ENCODE peak calls at places on chromosome 16, in five cellular contexts. S is lower leg skin, J is transverse colon, E is H54, Q is breast epithelium. I is an unnamed sample.

GRCh38 chr16:7628981-7629380 is 296.3 kb downstream of the RBFOX1 start:
- DNase-seq in S (no peak), E (no peak), Q (no peak), J (no peak), I (no peak)

GRCh38 chr16:21603920-21604319 is 4.5 kb downstream of the METTL9 start:
- DNase-seq in E (no peak), S (no peak), Q (no peak), J (no peak), I (no peak)

GRCh38 chr16:80231118-80231515 is 309.7 kb upstream of the DYNLRB2 start:
- DNase-seq in Q (no peak), E (no peak), S (no peak), J (no peak), I (no peak)

GRCh38 chr16:72722552-72722951 is 325.4 kb downstream of the ZFHX3 start:
- DNase-seq in J (no peak), Q (no peak), S (no peak), E (no peak), I (no peak)

GRCh38 chr16:31201511-31202401 is 804 bp downstream of the PYCARD start:
- DNase-seq in E (no peak), S (peak), J (peak), Q (no peak), I (no peak)

GRCh38 chr16:78257376-78257728 is 157.9 kb downstream of the WWOX start:
- DNase-seq in J (no peak), E (no peak), S (no peak), Q (no peak), I (no peak)

GRCh38 chr16:82629441-82630027 is 2.8 kb downstream of the CDH13 start:
- DNase-seq in Q (no peak), E (peak), S (no peak), J (no peak), I (no peak)

GRCh38 chr16:11112723-11113348 is 143.2 kb downstream of the SOCS1 start:
- DNase-seq in J (no peak), Q (no peak), E (no peak), S (no peak), I (peak)

GRCh38 chr16:80226499-80226898 is 314.3 kb upstream of the DYNLRB2 start:
- DNase-seq in E (no peak), S (no peak), J (no peak), Q (no peak), I (no peak)

GRCh38 chr16:8898660-8899318 is 16.6 kb downstream of the LITAFD start:
- DNase-seq in J (no peak), Q (no peak), S (no peak), E (no peak), I (no peak)

GRCh38 chr16:74922150-74923138 is 62.5 kb downstream of the WDR59 start:
- DNase-seq in E (no peak), S (peak), J (no peak), Q (no peak), I (no peak)

GRCh38 chr16:81673432-81673831 is 105.7 kb upstream of the PLCG2 start:
- DNase-seq in E (no peak), S (no peak), J (no peak), Q (no peak), I (no peak)

GRCh38 chr16:56734429-56734828 is 4.5 kb downstream of the NUP93 start:
- DNase-seq in E (peak), J (no peak), S (no peak), Q (no peak), I (no peak)

GRCh38 chr16:50368410-50369132 is at the start of gene BRD7:
- DNase-seq in J (peak), E (peak), S (no peak), Q (no peak), I (peak)

GRCh38 chr16:25033852-25034251 is 18.7 kb upstream of the ARHGAP17 start:
- DNase-seq in S (no peak), E (no peak), Q (no peak), J (no peak), I (no peak)

GRCh38 chr16:49278944-49279725 is 2.5 kb downstream of the CBLN1 start:
- DNase-seq in Q (no peak), S (no peak), E (no peak), J (no peak), I (no peak)
- TF ChIP-seq POLR2A in Q (no peak), S (no peak), E (no peak), J (no peak), I (no peak)

DNA sequence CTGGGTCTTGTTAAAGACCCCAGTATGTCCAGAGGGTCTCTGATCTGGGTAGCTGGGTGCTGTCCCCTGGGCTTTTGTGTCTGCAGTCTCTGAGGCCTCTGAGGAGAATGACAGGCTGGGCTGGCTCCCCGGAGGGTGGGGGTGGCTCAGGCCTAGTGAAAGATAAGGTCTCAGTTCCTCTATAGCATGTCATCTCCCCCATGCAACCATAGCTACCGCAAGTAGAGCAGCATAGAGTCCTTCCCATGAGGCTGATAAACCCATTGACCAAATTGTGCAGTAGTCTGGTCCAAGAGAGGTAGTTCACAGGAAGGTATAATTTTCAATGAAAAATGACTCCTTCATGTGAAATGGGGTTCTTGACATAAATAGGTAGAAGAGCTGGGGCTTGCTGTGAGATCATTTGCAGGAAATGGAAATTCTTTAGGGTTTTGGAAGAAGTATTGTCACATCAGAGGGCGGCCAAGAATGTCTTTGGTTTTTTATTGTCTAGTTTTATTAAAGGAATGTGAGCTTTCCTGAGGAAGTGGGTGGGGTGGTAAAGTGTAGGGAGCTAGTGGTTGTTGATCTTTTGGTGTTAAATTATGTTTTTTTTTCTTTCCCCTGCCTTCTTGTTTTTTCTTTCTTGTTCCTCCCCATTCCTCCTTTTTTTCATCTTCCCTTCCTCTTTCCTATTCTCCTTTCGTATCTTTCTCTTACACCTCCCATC is 21.0 kb downstream of the SLC7A6OS start:
- DNase-seq in J (no peak), S (no peak), E (no peak), Q (no peak), I (peak)
- TF ChIP-seq POLR2A in J (no peak), S (no peak), E (no peak), Q (no peak), I (no peak)

DNA sequence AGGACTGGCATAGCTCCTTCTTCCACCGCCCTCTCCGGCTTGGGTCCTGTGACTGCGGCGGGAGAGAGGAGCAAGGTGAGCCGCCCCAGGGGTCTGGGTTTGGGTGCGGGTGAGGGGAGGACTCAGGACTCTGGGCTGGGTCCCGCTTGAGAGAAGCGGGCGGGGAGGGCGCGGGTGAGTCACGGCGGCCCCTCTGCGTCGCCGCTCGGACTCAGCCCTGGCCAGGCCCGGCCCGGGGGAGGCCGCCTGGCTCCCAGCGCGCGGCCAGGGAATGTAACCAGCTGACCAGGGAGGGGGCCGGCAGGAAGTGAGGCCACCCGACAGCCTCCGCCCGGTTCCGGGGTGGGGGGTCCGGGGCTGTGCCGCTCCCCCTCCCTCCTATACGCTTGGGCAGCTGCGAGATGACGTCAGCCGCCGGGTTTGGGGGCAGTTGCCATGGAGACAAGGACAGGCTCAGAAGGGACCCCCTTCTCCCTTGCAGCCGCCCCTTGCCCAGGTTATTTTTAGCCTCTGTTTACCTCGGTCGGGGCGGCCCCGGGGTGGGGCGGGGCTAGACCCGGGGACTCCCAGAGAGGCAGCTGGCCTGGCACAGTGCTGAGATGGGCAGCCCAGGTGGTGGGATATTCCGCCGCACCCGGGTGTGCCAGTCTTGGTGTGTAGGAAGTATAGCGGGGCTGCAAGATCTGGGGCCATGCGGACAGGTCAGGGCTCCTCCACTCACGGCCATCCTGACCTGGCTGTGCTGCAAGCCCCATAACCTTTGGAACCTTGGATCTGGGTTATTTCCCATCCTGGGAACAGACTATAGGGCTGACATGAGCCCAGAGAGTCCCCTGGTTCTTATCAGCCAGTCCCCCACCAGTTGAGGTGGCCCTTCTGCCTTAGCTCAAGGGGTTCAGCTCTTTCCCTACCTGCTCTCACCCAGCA is 1.6 kb downstream of the RIPOR1 start:
- DNase-seq in J (peak), E (peak), S (peak), Q (no peak), I (peak)
- TF ChIP-seq POLR2A in J (peak), E (peak), S (peak), Q (no peak), I (peak)

DNA sequence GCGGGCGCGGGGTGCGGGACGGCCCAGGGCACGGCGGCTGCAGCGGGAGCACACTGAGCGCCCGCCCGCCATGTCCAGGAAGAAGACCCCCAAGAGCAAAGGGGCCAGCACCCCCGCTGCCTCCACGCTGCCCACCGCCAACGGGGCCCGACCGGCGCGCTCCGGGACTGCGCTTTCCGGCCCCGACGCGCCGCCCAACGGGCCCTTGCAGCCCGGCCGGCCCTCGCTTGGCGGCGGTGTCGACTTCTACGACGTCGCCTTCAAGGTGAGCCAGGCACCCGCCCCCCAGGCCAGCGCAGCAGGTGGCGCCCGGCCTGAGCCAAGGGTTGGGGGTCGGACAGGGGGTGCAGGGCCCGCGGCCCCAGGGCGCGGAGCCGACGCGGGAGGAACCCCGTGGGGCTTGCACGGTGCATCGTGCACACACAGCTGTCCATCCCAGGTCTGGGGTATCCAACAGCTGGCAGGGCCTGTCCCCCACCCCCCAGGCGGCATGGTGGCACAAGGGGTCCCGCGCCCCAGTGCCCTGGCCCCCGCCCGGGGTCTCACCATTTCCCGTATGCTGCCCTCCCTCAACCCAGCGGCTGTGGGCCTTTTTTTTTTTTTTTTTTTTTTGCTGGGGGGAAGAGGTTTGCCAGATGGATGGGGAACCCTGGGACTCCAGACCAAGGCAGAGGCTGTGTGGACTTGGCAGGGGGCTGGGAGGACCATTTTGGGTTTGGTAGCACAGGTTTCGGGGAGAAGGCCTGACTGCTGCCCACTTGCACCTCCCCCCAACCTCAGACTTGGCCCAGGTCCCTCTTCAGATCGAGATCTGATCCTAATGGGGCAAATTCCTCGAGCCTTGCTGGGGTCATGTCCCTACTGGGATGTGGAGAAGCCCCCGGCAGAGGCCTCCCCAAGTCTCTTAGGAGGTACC is 547 bp downstream of the RAB26 start:
- DNase-seq in J (no peak), E (peak), Q (no peak), S (no peak), I (peak)
- TF ChIP-seq POLR2A in J (no peak), E (no peak), Q (no peak), S (no peak), I (no peak)

GRCh38 chr16:4673387-4674046 is 19.8 kb upstream of the NUDT16L1 start:
- DNase-seq in E (no peak), Q (no peak), S (no peak), J (no peak), I (no peak)
- TF ChIP-seq POLR2A in E (no peak), Q (no peak), S (no peak), J (no peak), I (no peak)

DNA sequence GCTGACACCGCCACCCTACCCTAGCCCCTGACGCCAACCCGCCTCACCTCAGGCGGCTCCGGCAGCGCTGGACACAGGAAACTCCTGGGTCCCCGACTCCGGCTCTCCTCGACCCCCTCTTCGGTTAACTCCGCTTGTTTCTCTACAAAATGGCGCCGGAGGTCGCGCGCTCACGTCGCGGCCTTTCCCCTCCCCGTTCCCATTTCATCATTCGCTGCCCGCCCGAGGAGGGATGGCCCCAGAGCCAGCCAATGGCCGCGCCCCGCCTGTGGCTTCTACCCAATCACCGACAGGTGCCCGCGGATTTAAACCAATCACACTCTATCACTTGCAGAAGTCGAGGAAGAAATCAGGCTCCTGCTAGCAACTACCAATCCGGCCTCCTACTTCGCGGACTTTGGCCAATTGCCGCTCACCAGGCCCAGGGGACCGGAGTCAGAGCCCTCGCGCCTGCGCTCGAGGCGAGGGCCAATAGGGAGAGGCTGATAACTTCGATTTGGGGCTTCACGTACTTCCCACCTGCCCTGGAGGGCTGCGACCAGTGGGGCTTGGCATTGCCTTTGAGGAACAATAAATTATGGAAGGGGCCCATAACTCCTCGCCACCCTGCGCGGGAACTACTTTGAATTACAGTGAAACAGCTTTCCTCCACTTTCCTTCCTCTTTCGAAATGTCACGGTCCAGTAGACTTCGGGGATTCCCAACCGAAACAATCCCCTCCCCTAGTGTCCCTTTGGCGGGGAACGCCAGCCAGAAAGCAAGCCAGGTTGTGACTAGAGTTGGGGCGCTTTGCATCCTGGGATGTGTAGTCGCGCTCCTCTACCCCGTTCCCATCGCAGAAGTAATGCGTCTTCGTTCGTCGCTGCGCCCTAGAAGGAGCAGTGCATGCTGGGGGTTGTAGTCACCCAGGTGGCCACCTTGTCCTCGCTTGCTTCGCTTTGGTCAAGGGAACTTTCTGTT is at the start of gene CNOT1:
- DNase-seq in S (peak), J (peak), Q (peak), E (peak), I (peak)
- TF ChIP-seq POLR2A in S (peak), J (peak), Q (peak), E (peak), I (peak)

GRCh38 chr16:4032768-4033167 is 83.5 kb downstream of the ADCY9 start:
- DNase-seq in S (no peak), J (peak), Q (no peak), E (no peak), I (no peak)
- TF ChIP-seq POLR2A in S (no peak), J (no peak), Q (no peak), E (no peak), I (no peak)

DNA sequence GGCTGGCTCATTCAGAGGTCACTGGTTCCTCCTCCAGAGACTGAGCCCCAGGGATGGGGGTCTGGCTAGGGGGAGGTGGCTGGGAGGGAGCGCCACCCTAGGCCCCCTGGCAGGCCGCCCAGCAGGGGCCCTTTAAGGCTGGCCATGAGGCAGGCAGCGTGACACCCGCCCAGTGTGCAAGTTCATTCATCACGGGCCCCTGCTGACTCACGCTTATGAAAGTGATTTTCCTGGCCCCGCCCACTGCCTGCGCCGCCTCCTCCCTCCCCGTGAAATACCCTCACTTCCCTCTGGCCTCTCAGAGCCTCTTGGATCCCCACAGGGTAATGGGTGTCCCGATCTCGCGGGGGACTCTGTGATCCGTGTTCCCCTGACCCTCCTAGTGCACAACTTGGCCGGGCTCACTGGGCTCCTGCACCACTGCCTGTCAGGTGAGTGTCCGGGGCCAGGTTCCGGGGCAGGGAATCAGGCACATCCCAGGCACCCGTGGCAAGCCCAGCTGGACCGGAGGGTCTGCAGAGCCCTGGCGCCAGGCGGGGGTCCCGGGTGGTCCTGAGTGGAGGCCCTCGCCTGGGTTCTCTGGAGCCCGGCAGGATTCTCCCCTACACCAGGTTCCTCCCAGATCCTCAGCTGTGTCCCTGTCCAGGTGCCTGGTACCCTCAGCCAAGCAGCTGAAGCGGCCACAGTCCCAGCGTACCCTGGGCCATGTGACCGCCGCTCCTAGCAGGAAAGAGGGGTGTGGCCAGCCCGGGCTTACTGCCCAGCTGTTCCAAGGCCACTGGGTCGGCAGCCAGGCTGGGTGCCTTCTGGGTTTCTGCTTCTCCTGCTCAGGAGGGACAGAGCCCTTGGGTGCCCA is at the start of gene OSGIN1:
- DNase-seq in J (peak), E (peak), S (peak), Q (peak), I (peak)
- TF ChIP-seq POLR2A in J (peak), E (peak), S (no peak), Q (peak), I (no peak)

I was measured in erythroblast.